ENCODE peak calls at places on chromosomes 2 and 18, in six cellular contexts. One of them, this sample, is unnamed.

GRCh38 chr2:20558391-20559150 is 92.3 kb downstream of the HS1BP3 start:
- DNase-seq in ovary: no peak
- DNase-seq in cardiac muscle cell: no peak
- DNase-seq in lower lobe of right lung: no peak
- DNase-seq in transverse colon: no peak
- DNase-seq in suprapubic skin: no peak
- DNase-seq in this sample: no peak

GRCh38 chr2:230219419-230220331 is at the start of gene SP110:
- DNase-seq in ovary: peak; percentile 82
- DNase-seq in cardiac muscle cell: peak; percentile 97
- DNase-seq in lower lobe of right lung: peak; percentile 90
- DNase-seq in transverse colon: peak; percentile 86
- DNase-seq in suprapubic skin: peak; percentile 87
- DNase-seq in this sample: peak; percentile 90

GRCh38 chr2:189661957-189662321 is 680 bp downstream of the ASNSD1 start:
- DNase-seq in ovary: no peak
- DNase-seq in cardiac muscle cell: no peak
- DNase-seq in lower lobe of right lung: no peak
- DNase-seq in transverse colon: no peak
- DNase-seq in suprapubic skin: no peak
- DNase-seq in this sample: no peak

GRCh38 chr2:38720613-38721241 is 30.4 kb downstream of the SRSF7 start:
- DNase-seq in ovary: peak; percentile 92
- DNase-seq in cardiac muscle cell: peak; percentile 98
- DNase-seq in lower lobe of right lung: peak; percentile 78
- DNase-seq in transverse colon: peak; percentile 45
- DNase-seq in suprapubic skin: peak; percentile 76
- DNase-seq in this sample: peak; percentile 53

GRCh38 chr18:6058941-6059340 is 163.6 kb upstream of the TMEM200C start:
- DNase-seq in ovary: no peak
- DNase-seq in cardiac muscle cell: no peak
- DNase-seq in lower lobe of right lung: no peak
- DNase-seq in transverse colon: no peak
- DNase-seq in suprapubic skin: no peak
- DNase-seq in this sample: no peak

GRCh38 chr18:26819046-26819445 is 46.5 kb downstream of the AQP4 start:
- DNase-seq in ovary: no peak
- DNase-seq in cardiac muscle cell: no peak
- DNase-seq in lower lobe of right lung: no peak
- DNase-seq in transverse colon: no peak
- DNase-seq in suprapubic skin: no peak
- DNase-seq in this sample: no peak

GRCh38 chr2:26305575-26305974 is 40.4 kb upstream of the SELENOI start:
- DNase-seq in ovary: no peak
- DNase-seq in cardiac muscle cell: no peak
- DNase-seq in lower lobe of right lung: no peak
- DNase-seq in transverse colon: no peak
- DNase-seq in suprapubic skin: no peak
- DNase-seq in this sample: no peak

GRCh38 chr18:12307871-12308385 is at the start of gene TUBB6:
- DNase-seq in ovary: peak; percentile 84
- DNase-seq in cardiac muscle cell: peak; percentile 91
- DNase-seq in lower lobe of right lung: peak; percentile 79
- DNase-seq in transverse colon: peak; percentile 64
- DNase-seq in suprapubic skin: peak; percentile 89
- DNase-seq in this sample: peak; percentile 78

GRCh38 chr2:170812716-170813585 is 3.7 kb upstream of the GAD1 start:
- DNase-seq in ovary: no peak
- DNase-seq in cardiac muscle cell: peak; percentile 95
- DNase-seq in lower lobe of right lung: no peak
- DNase-seq in transverse colon: no peak
- DNase-seq in suprapubic skin: no peak
- DNase-seq in this sample: peak; percentile 65

GRCh38 chr18:10518595-10519273 is 7.1 kb upstream of the NAPG start:
- DNase-seq in ovary: peak; percentile 73
- DNase-seq in cardiac muscle cell: peak; percentile 75
- DNase-seq in lower lobe of right lung: peak; percentile 56
- DNase-seq in transverse colon: peak; percentile 27
- DNase-seq in suprapubic skin: no peak
- DNase-seq in this sample: no peak

GRCh38 chr2:197919487-197919886 is 115.1 kb downstream of the PLCL1 start:
- DNase-seq in ovary: no peak
- DNase-seq in cardiac muscle cell: peak; percentile 32
- DNase-seq in lower lobe of right lung: no peak
- DNase-seq in transverse colon: no peak
- DNase-seq in suprapubic skin: no peak
- DNase-seq in this sample: no peak

GRCh38 chr18:47334966-47335365 is 83.5 kb upstream of the SKOR2 start:
- DNase-seq in ovary: no peak
- DNase-seq in cardiac muscle cell: no peak
- DNase-seq in lower lobe of right lung: no peak
- DNase-seq in transverse colon: no peak
- DNase-seq in suprapubic skin: no peak
- DNase-seq in this sample: no peak

GRCh38 chr2:148167855-148168254 is 147.0 kb downstream of the MBD5 start:
- DNase-seq in ovary: no peak
- DNase-seq in cardiac muscle cell: no peak
- DNase-seq in lower lobe of right lung: no peak
- DNase-seq in transverse colon: no peak
- DNase-seq in suprapubic skin: no peak
- DNase-seq in this sample: no peak

GRCh38 chr2:8627692-8628085 is 54.2 kb upstream of the ID2 start:
- DNase-seq in ovary: no peak
- DNase-seq in cardiac muscle cell: no peak
- DNase-seq in lower lobe of right lung: peak; percentile 30
- DNase-seq in transverse colon: peak; percentile 91
- DNase-seq in suprapubic skin: peak; percentile 34
- DNase-seq in this sample: no peak

GRCh38 chr18:23529597-23529996 is 26.3 kb downstream of the RMC1 start:
- DNase-seq in ovary: no peak
- DNase-seq in cardiac muscle cell: no peak
- DNase-seq in lower lobe of right lung: no peak
- DNase-seq in transverse colon: no peak
- DNase-seq in suprapubic skin: no peak
- DNase-seq in this sample: peak; percentile 88

GRCh38 chr2:202932425-202933138 is 20.5 kb downstream of the CARF start:
- DNase-seq in ovary: no peak
- DNase-seq in cardiac muscle cell: peak; percentile 58
- DNase-seq in lower lobe of right lung: no peak
- DNase-seq in transverse colon: no peak
- DNase-seq in suprapubic skin: no peak
- DNase-seq in this sample: peak; percentile 60

GRCh38 chr2:119387381-119388129 is 20.8 kb downstream of the DBI start:
- DNase-seq in ovary: peak; percentile 46
- DNase-seq in cardiac muscle cell: peak; percentile 94
- DNase-seq in lower lobe of right lung: peak; percentile 88
- DNase-seq in transverse colon: peak; percentile 55
- DNase-seq in suprapubic skin: peak; percentile 91
- DNase-seq in this sample: no peak

GRCh38 chr2:119744335-119744939 is 15.3 kb upstream of the PTPN4 start:
- DNase-seq in ovary: no peak
- DNase-seq in cardiac muscle cell: no peak
- DNase-seq in lower lobe of right lung: peak; percentile 53
- DNase-seq in transverse colon: no peak
- DNase-seq in suprapubic skin: no peak
- DNase-seq in this sample: peak; percentile 92

GRCh38 chr18:78883501-78883900 is 96.1 kb upstream of the SALL3 start:
- DNase-seq in ovary: no peak
- DNase-seq in cardiac muscle cell: no peak
- DNase-seq in lower lobe of right lung: no peak
- DNase-seq in transverse colon: no peak
- DNase-seq in suprapubic skin: no peak
- DNase-seq in this sample: no peak

GRCh38 chr2:140355481-140356090 is 1575.4 kb upstream of the NXPH2 start:
- DNase-seq in ovary: no peak
- DNase-seq in cardiac muscle cell: no peak
- DNase-seq in lower lobe of right lung: no peak
- DNase-seq in transverse colon: no peak
- DNase-seq in suprapubic skin: no peak
- DNase-seq in this sample: no peak

GRCh38 chr2:240649331-240649730 is 24.1 kb downstream of the GPR35 start:
- DNase-seq in ovary: no peak
- DNase-seq in cardiac muscle cell: no peak
- DNase-seq in lower lobe of right lung: no peak
- DNase-seq in transverse colon: no peak
- DNase-seq in suprapubic skin: no peak
- DNase-seq in this sample: no peak

GRCh38 chr2:109264595-109265328 is 135.8 kb downstream of the SH3RF3 start:
- DNase-seq in ovary: peak; percentile 63
- DNase-seq in cardiac muscle cell: peak; percentile 89
- DNase-seq in lower lobe of right lung: no peak
- DNase-seq in transverse colon: no peak
- DNase-seq in suprapubic skin: peak; percentile 34
- DNase-seq in this sample: no peak

GRCh38 chr18:23740105-23740830 is 51.0 kb downstream of the LAMA3 start:
- DNase-seq in ovary: no peak
- DNase-seq in cardiac muscle cell: peak; percentile 62
- DNase-seq in lower lobe of right lung: no peak
- DNase-seq in transverse colon: peak; percentile 40
- DNase-seq in suprapubic skin: no peak
- DNase-seq in this sample: peak; percentile 14

GRCh38 chr18:48946329-48946835 is 4.4 kb downstream of the SMAD7 start:
- DNase-seq in ovary: no peak
- DNase-seq in cardiac muscle cell: peak; percentile 64
- DNase-seq in lower lobe of right lung: no peak
- DNase-seq in transverse colon: peak; percentile 17
- DNase-seq in suprapubic skin: no peak
- DNase-seq in this sample: no peak

GRCh38 chr18:12291161-12291560 is 16.9 kb upstream of the TUBB6 start:
- DNase-seq in ovary: no peak
- DNase-seq in cardiac muscle cell: no peak
- DNase-seq in lower lobe of right lung: no peak
- DNase-seq in transverse colon: no peak
- DNase-seq in suprapubic skin: peak; percentile 43
- DNase-seq in this sample: no peak

GRCh38 chr2:145958611-145959010 is 1438.7 kb upstream of the ZEB2 start:
- DNase-seq in ovary: no peak
- DNase-seq in cardiac muscle cell: no peak
- DNase-seq in lower lobe of right lung: no peak
- DNase-seq in transverse colon: no peak
- DNase-seq in suprapubic skin: no peak
- DNase-seq in this sample: no peak

GRCh38 chr2:130842770-130843169 is 6.1 kb downstream of the ARHGEF4 start:
- DNase-seq in ovary: no peak
- DNase-seq in cardiac muscle cell: no peak
- DNase-seq in lower lobe of right lung: no peak
- DNase-seq in transverse colon: no peak
- DNase-seq in suprapubic skin: no peak
- DNase-seq in this sample: no peak

GRCh38 chr2:50480507-50480906 is 551.4 kb downstream of the NRXN1 start:
- DNase-seq in ovary: no peak
- DNase-seq in cardiac muscle cell: no peak
- DNase-seq in lower lobe of right lung: no peak
- DNase-seq in transverse colon: no peak
- DNase-seq in suprapubic skin: no peak
- DNase-seq in this sample: no peak

GRCh38 chr2:237456200-237456731 is 30.8 kb upstream of the MLPH start:
- DNase-seq in ovary: no peak
- DNase-seq in cardiac muscle cell: peak; percentile 63
- DNase-seq in lower lobe of right lung: no peak
- DNase-seq in transverse colon: peak; percentile 33
- DNase-seq in suprapubic skin: peak; percentile 69
- DNase-seq in this sample: peak; percentile 37

DNA sequence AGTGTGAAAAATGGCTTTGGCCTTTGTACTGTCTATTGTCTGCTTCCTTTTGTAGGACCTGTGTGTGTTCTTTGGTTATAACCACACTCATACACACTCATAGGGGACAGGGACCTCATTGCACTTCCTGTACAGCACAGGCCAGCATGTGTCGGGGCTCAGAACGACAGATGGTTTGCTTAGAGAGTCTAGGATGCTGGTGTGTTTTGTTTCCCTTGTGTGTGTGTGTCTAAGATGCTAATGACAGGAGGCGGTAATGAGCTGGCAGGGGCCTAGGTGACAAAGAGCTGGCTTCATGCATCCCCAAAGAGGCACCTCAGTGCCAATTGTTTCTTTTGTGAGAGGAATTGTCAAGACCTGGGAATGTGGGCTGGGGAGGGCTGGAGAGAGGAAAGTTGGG is 66.6 kb downstream of the CELF4 start:
- DNase-seq in ovary: no peak
- DNase-seq in cardiac muscle cell: no peak
- DNase-seq in lower lobe of right lung: no peak
- DNase-seq in transverse colon: no peak
- DNase-seq in suprapubic skin: no peak
- DNase-seq in this sample: no peak
- TF ChIP-seq CTCF in ovary: no peak
- TF ChIP-seq CTCF in cardiac muscle cell: no peak
- TF ChIP-seq CTCF in lower lobe of right lung: no peak
- TF ChIP-seq CTCF in transverse colon: no peak
- TF ChIP-seq CTCF in suprapubic skin: no peak
- TF ChIP-seq CTCF in this sample: no peak

GRCh38 chr2:66840321-66841014 is 405.5 kb downstream of the MEIS1 start:
- DNase-seq in ovary: no peak
- DNase-seq in cardiac muscle cell: peak; percentile 84
- DNase-seq in lower lobe of right lung: no peak
- DNase-seq in transverse colon: no peak
- DNase-seq in suprapubic skin: no peak
- DNase-seq in this sample: no peak
- H3K27ac ChIP-seq in ovary: peak overlapping the region; percentile 51
- H3K27ac ChIP-seq in cardiac muscle cell: no peak overlapping the region
- H3K27ac ChIP-seq in lower lobe of right lung: peak overlapping the region; percentile 61
- H3K27ac ChIP-seq in transverse colon: peak overlapping the region; percentile 70
- H3K27ac ChIP-seq in suprapubic skin: no peak overlapping the region
- H3K27ac ChIP-seq in this sample: no peak overlapping the region

DNA sequence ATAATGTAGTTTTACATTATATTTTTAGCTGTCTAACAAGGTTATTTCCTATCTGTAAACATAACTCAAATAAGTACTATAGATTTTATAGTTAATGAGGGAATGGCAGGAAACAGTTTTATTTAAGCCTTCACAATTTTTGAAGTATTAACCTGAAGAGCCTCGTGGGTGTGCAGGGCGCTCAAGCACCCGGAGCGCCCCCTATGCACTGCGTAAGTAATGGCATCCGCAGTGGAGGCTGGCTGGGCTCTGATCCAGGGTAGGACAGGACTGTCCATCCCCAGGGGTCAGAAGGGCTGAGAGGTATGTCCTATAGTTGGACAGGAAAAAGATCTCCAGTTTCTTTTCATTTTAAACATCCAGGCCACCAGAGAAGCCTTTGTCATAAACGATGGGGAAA is 8.2 kb upstream of the GBX2 start:
- DNase-seq in ovary: no peak
- DNase-seq in cardiac muscle cell: peak; percentile 58
- DNase-seq in lower lobe of right lung: no peak
- DNase-seq in transverse colon: no peak
- DNase-seq in suprapubic skin: no peak
- DNase-seq in this sample: no peak
- TF ChIP-seq CTCF in ovary: no peak
- TF ChIP-seq CTCF in cardiac muscle cell: peak; percentile 75
- TF ChIP-seq CTCF in lower lobe of right lung: peak; percentile 45
- TF ChIP-seq CTCF in transverse colon: peak; percentile 23
- TF ChIP-seq CTCF in suprapubic skin: peak; percentile 18
- TF ChIP-seq CTCF in this sample: peak; percentile 29

DNA sequence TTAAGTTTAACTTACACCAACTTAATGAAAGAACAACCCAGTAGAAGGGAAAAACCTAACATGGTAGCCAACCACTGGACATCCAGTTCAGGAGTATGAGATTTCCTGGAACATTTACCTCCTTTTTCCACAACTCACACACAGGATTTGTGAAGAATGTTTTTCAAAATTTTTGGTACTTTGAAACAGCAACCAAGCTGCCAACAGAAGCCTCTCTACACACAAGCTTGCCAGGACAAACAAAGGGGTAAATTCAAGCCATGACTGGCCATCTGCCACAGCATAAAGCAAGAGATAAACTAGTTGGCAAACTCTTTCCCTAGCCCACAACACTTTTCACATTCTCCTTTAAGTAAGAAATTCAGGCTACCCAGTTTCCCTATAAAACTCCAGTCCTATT is 21.4 kb downstream of the MGAT4A start:
- DNase-seq in ovary: no peak
- DNase-seq in cardiac muscle cell: peak; percentile 22
- DNase-seq in lower lobe of right lung: no peak
- DNase-seq in transverse colon: no peak
- DNase-seq in suprapubic skin: no peak
- DNase-seq in this sample: no peak
- H3K27ac ChIP-seq in ovary: no peak overlapping the region
- H3K27ac ChIP-seq in cardiac muscle cell: no peak overlapping the region
- H3K27ac ChIP-seq in lower lobe of right lung: no peak overlapping the region
- H3K27ac ChIP-seq in transverse colon: no peak overlapping the region
- H3K27ac ChIP-seq in suprapubic skin: no peak overlapping the region
- H3K27ac ChIP-seq in this sample: no peak overlapping the region

This sample was measured in RWPE1.